ENCODE peak calls at places on chromosome 22, in five cellular contexts. U, V, Q, L and N are unnamed samples.

GRCh38 chr22:31119026-31119717 is 3.6 kb upstream of the INPP5J start:
- DNase-seq in U (no peak), V (no peak), Q (no peak), L (no peak), N (no peak)

GRCh38 chr22:24108073-24108472 is 73.2 kb upstream of the SUSD2 start:
- DNase-seq in U (no peak), V (peak), Q (no peak), L (no peak), N (no peak)

GRCh38 chr22:49046546-49047305 is 780.9 kb downstream of the BRD1 start:
- DNase-seq in U (peak), V (peak), Q (no peak), L (peak), N (no peak)

GRCh38 chr22:35838849-35839646 is 121.4 kb downstream of the APOL5 start:
- DNase-seq in U (peak), V (peak), Q (peak), L (peak), N (peak)

GRCh38 chr22:35445933-35446332 is 46.0 kb downstream of the MCM5 start:
- DNase-seq in U (no peak), V (no peak), Q (no peak), L (no peak), N (no peak)

GRCh38 chr22:19559324-19559811 is 35.2 kb upstream of the CLDN5 start:
- DNase-seq in U (no peak), V (no peak), Q (no peak), L (no peak), N (no peak)

GRCh38 chr22:29827091-29827490 is 11.0 kb downstream of the ASCC2 start:
- DNase-seq in U (no peak), V (no peak), Q (no peak), L (no peak), N (no peak)

GRCh38 chr22:19962909-19963806 is 21.5 kb upstream of the TXNRD2 start:
- DNase-seq in U (peak), V (peak), Q (peak), L (no peak), N (peak)

GRCh38 chr22:37220543-37220968 is 8.3 kb upstream of the SSTR3 start:
- DNase-seq in U (no peak), V (no peak), Q (no peak), L (no peak), N (no peak)

GRCh38 chr22:37218399-37218770 is 6.1 kb upstream of the SSTR3 start:
- DNase-seq in U (no peak), V (no peak), Q (no peak), L (no peak), N (no peak)

GRCh38 chr22:37218771-37219411 is 6.6 kb upstream of the SSTR3 start:
- DNase-seq in U (no peak), V (no peak), Q (peak), L (no peak), N (no peak)

GRCh38 chr22:37221424-37222336 is 9.4 kb upstream of the SSTR3 start:
- DNase-seq in U (no peak), V (no peak), Q (no peak), L (no peak), N (no peak)

DNA sequence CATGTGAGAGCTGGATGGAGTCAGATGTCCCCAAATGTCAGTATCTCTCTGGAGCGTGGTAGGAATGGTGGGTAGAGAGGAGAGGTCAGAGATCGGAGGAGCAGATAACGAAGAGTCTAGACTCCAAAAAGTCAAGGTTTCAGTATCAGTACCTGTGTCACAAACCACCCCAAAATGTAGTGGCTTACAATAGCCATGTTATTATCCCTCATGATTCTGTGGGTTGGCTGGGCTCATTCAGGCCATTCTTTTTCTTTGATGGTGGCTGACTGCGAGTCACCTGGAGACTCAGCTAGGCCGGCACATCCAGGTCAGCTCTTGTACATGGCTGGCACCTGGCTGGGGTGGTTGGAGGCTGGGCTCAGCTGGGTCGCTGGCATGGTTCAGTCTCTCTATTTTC is 7.3 kb upstream of the SSTR3 start:
- DNase-seq in U (no peak), V (no peak), Q (no peak), L (no peak), N (no peak)
- H3K4me3 ChIP-seq in U (no peak), V (no peak), Q (no peak), L (no peak), N (no peak)

GRCh38 chr22:39318507-39319283 is 728 bp downstream of the RPL3 start:
- DNase-seq in U (no peak), V (no peak), Q (peak), L (no peak), N (no peak)
- TF ChIP-seq POLR2A in U (no peak), V (no peak), Q (no peak), L (no peak), N (no peak)

GRCh38 chr22:46087816-46088277 is 62.5 kb upstream of the PPARA start:
- DNase-seq in U (no peak), V (no peak), Q (peak), L (peak), N (peak)

GRCh38 chr22:46085831-46086576 is 64.3 kb upstream of the PPARA start:
- DNase-seq in U (peak), V (no peak), Q (peak), L (peak), N (peak)

GRCh38 chr22:46086577-46087335 is 63.6 kb upstream of the PPARA start:
- DNase-seq in U (no peak), V (no peak), Q (no peak), L (peak), N (no peak)

GRCh38 chr22:46088541-46089311 is 61.6 kb upstream of the PPARA start:
- DNase-seq in U (no peak), V (no peak), Q (no peak), L (peak), N (no peak)

DNA sequence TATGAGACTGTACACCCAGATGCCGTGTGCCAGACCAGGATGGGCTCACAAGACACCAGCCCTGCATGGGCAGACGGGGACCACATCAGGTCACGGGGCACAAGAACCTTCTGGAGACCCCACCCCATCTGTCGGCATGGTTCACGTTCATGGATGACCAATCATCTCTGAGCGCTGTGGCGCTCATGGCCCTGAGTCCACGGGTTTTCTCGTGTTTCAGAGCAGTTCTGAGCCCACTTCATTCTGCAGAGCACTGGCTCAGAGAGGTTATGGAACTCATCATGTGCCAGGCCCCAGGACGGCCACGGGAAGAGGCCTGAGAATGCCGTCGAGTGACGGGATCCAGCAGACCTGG is 63.0 kb upstream of the PPARA start:
- DNase-seq in U (no peak), V (no peak), Q (no peak), L (no peak), N (no peak)
- H3K4me3 ChIP-seq in U (no peak), V (no peak), Q (no peak), L (no peak), N (no peak)

DNA sequence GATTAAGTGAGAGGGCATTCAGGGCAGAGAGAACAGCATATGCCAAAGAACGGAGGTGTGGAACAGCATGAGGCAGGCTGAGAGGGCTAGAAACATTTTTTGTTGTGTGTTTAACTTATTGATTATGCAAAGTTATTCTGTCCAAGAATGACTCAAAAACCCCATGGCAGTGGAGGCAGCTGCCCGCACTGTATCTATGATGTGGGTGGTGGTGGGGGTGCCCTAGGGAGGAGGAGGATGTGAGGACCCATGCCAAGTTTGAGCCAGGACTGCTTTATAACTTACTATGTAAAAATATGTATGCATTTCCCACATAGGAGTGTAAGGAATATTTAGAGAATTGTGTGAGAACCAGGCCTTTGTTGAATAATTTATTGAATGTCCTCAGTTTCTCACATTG is 85.4 kb upstream of the GNAZ start:
- DNase-seq in U (no peak), V (no peak), Q (no peak), L (no peak), N (no peak)
- TF ChIP-seq POLR2A in U (no peak), V (no peak), Q (no peak), L (no peak), N (no peak)